ENCODE peak calls at places on chromosomes 11 and 22, in seven cellular contexts. Q is IMR-90, W is vagina, A is BJ, V is PC-3, C is sigmoid colon, R is A549. N is an unnamed sample.

GRCh38 chr11:19816040-19816439 is 103.4 kb downstream of the NAV2 start:
- DNase-seq in Q (no peak), C (no peak), R (no peak), A (no peak), W (no peak), V (no peak), N (no peak)

GRCh38 chr11:78244080-78244479 is 55.4 kb downstream of the USP35 start:
- DNase-seq in V (no peak), R (no peak), Q (no peak), A (no peak), W (no peak), C (no peak), N (no peak)

GRCh38 chr11:62445314-62445740 is 26.5 kb downstream of the SCGB1A1 start:
- DNase-seq in C (peak), A (no peak), Q (peak), V (peak), R (no peak), W (no peak), N (peak)

GRCh38 chr11:129951201-129951882 is 51.3 kb downstream of the PRDM10 start:
- DNase-seq in C (no peak), V (no peak), Q (no peak), W (no peak), A (no peak), R (no peak), N (no peak)

GRCh38 chr22:49476800-49477400 is 350.8 kb downstream of the BRD1 start:
- DNase-seq in A (no peak), W (peak), R (no peak), Q (no peak), C (no peak), V (no peak), N (no peak)

GRCh38 chr11:17229481-17230152 is 21.8 kb upstream of the PIK3C2A start:
- DNase-seq in V (no peak), C (no peak), Q (no peak), W (no peak), R (no peak), A (no peak), N (no peak)

GRCh38 chr22:45324186-45324775 is 14.5 kb downstream of the FAM118A start:
- DNase-seq in A (no peak), C (no peak), Q (no peak), W (no peak), V (no peak), R (no peak), N (no peak)

GRCh38 chr11:6862961-6863360 is at the start of gene OR10A2:
- DNase-seq in A (no peak), C (no peak), V (peak), W (no peak), R (no peak), Q (peak), N (peak)

GRCh38 chr22:20967697-20968201 is 694 bp downstream of the AIFM3 start:
- DNase-seq in W (no peak), Q (no peak), A (no peak), V (no peak), R (no peak), C (no peak), N (no peak)

GRCh38 chr11:124644426-124645280 is 22.0 kb downstream of the TBRG1 start:
- DNase-seq in Q (peak), A (no peak), R (peak), C (peak), W (no peak), V (peak), N (peak)

GRCh38 chr11:116193321-116194114 is 579.3 kb downstream of the BUD13 start:
- DNase-seq in Q (peak), R (peak), A (no peak), V (peak), W (no peak), C (peak), N (no peak)

GRCh38 chr22:38347944-38348750 is 30.9 kb upstream of the CSNK1E start:
- DNase-seq in C (peak), R (no peak), A (no peak), V (peak), Q (peak), W (peak), N (peak)

GRCh38 chr11:32615422-32615821 is 31.8 kb downstream of the EIF3M start:
- DNase-seq in A (no peak), V (peak), R (peak), W (no peak), C (no peak), Q (no peak), N (peak)

GRCh38 chr11:84289381-84289906 is 1003.3 kb upstream of the CCDC90B start:
- DNase-seq in W (no peak), C (no peak), R (no peak), Q (peak), A (peak), V (peak), N (no peak)

GRCh38 chr11:60835472-60835871 is 6.4 kb upstream of the CCDC86 start:
- DNase-seq in C (no peak), R (no peak), V (peak), A (no peak), W (no peak), Q (peak), N (no peak)

GRCh38 chr11:78030429-78031325 is 7.6 kb upstream of the KCTD14 start:
- DNase-seq in A (no peak), Q (peak), W (no peak), C (peak), R (peak), V (peak), N (peak)

GRCh38 chr11:859394-860131 is 16.9 kb downstream of the TSPAN4 start:
- DNase-seq in C (peak), A (no peak), Q (peak), R (peak), W (no peak), V (peak), N (peak)

GRCh38 chr11:94658386-94658785 is 91.2 kb downstream of the PIWIL4 start:
- DNase-seq in W (no peak), V (no peak), Q (no peak), R (no peak), C (no peak), A (no peak), N (no peak)

GRCh38 chr11:44171518-44171917 is 76.0 kb downstream of the EXT2 start:
- DNase-seq in A (no peak), R (no peak), W (no peak), Q (no peak), V (no peak), C (no peak), N (no peak)
- TF ChIP-seq CTCF in A (no peak), R (no peak), W (no peak), Q (no peak), V (no peak), C (no peak), N (no peak)

GRCh38 chr11:2471804-2472096 is 26.9 kb downstream of the KCNQ1 start:
- DNase-seq in V (no peak), Q (no peak), C (no peak), A (no peak), W (peak), R (no peak), N (no peak)

GRCh38 chr11:2472428-2473186 is 27.8 kb downstream of the KCNQ1 start:
- DNase-seq in C (no peak), Q (no peak), W (no peak), A (no peak), R (no peak), V (no peak), N (no peak)

GRCh38 chr11:2473361-2474058 is 28.7 kb downstream of the KCNQ1 start:
- DNase-seq in C (no peak), A (no peak), Q (no peak), V (no peak), W (no peak), R (no peak), N (no peak)

GRCh38 chr11:2475151-2475918 is 30.5 kb downstream of the KCNQ1 start:
- DNase-seq in A (no peak), Q (no peak), W (no peak), C (no peak), R (no peak), V (no peak), N (no peak)

GRCh38 chr11:2474059-2474901 is 29.5 kb downstream of the KCNQ1 start:
- DNase-seq in Q (no peak), R (no peak), C (no peak), A (no peak), V (no peak), W (no peak), N (no peak)
- TF ChIP-seq CTCF in Q (no peak), R (no peak), C (no peak), A (no peak), V (no peak), W (no peak), N (no peak)

GRCh38 chr11:64492561-64492960 is 98.5 kb upstream of the SLC22A12 start:
- DNase-seq in C (no peak), Q (no peak), R (no peak), W (no peak), V (no peak), A (no peak), N (no peak)

GRCh38 chr11:64485077-64485476 is 105.9 kb upstream of the SLC22A12 start:
- DNase-seq in V (no peak), R (no peak), A (no peak), W (no peak), Q (no peak), C (no peak), N (no peak)

GRCh38 chr11:64490562-64491216 is 100.3 kb upstream of the SLC22A12 start:
- DNase-seq in W (no peak), Q (no peak), V (no peak), R (no peak), C (no peak), A (no peak), N (no peak)

GRCh38 chr11:64484308-64485061 is 106.5 kb upstream of the SLC22A12 start:
- DNase-seq in V (no peak), Q (no peak), C (no peak), R (no peak), A (no peak), W (no peak), N (no peak)

GRCh38 chr11:64489831-64490441 is 101.1 kb upstream of the SLC22A12 start:
- DNase-seq in Q (peak), A (no peak), V (peak), R (peak), C (peak), W (no peak), N (peak)
- TF ChIP-seq CTCF in Q (peak), A (peak), V (peak), R (peak), C (peak), W (no peak), N (peak)

DNA sequence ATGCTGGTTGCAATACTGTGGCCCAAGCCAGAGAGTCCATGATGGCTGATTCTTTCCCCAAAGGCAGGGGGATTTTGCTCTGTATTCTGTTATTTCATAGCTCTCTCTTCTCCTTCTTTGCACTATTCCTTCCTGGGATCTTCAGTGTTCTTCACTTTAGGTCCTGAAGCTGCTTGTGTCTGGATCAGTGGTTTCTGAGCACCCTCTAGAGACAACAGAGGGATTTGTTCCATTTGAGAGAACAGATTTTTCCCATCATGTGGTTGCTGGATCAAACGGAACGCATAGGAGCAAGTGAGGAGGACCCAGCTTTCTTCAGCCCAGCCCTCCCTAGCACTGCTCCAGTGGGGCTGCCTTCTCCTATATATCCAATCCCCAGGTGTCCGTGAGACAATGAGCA is 68.7 kb upstream of the SYN3 start:
- DNase-seq in C (no peak), R (peak), A (no peak), W (no peak), Q (no peak), V (no peak), N (peak)
- TF ChIP-seq CTCF in C (no peak), R (peak), A (no peak), W (no peak), Q (no peak), V (no peak), N (peak)

GRCh38 chr22:44305888-44306287 is 6.9 kb downstream of the SHISAL1 start:
- DNase-seq in V (no peak), Q (no peak), R (no peak), A (no peak), C (peak), W (no peak), N (no peak)
- TF ChIP-seq CTCF in V (no peak), Q (no peak), R (no peak), A (no peak), C (no peak), W (no peak), N (no peak)

GRCh38 chr11:119641991-119642745 is 86.8 kb downstream of the NECTIN1 start:
- DNase-seq in V (peak), A (no peak), R (peak), C (no peak), W (no peak), Q (peak), N (peak)
- TF ChIP-seq CTCF in V (peak), A (peak), R (peak), C (peak), W (no peak), Q (peak), N (peak)

DNA sequence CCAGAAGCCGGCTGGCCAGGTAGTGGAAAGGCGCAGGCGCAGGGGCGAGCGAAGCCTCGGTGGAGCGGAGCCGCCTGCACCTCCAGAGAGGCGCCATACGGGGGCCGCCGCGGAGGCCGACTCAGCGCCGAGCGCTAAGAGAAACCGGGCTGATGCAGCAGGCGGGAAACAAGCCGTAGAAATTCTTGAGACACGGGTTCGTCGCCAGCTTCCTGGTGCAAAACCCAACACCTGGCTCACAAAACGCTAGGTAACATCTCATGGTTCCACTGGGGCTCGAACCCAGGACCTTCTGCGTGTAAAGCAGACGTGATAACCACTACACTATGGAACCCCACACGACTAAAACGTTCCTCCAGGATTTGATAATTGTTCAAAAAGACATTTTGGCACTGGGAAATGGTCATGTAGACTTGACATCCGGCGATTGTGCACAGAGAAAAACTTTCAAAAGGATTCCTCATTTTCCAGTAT is 39.1 kb downstream of the OR4D9 start:
- DNase-seq in C (peak), Q (peak), A (peak), V (peak), R (peak), W (no peak), N (peak)
- TF ChIP-seq CTCF in C (peak), Q (peak), A (peak), V (peak), R (no peak), W (peak), N (peak)

N was measured in MCF 10A.